ENCODE peak calls at places on chromosomes 11 and 22, in four cellular contexts. Z is A172, A is naive B cell, O is PC-3. K is an unnamed sample.

GRCh38 chr11:3947084-3947483 is 91.6 kb downstream of the STIM1 start:
- DNase-seq in Z (peak), A (peak), O (no peak), K (no peak)

GRCh38 chr22:37715760-37716159 is 18.9 kb downstream of the TRIOBP start:
- DNase-seq in Z (no peak), A (no peak), O (no peak), K (no peak)

GRCh38 chr11:130592056-130592455 is 143.6 kb downstream of the ADAMTS15 start:
- DNase-seq in Z (no peak), A (no peak), O (peak), K (peak)

GRCh38 chr11:63622318-63622717 is 8.1 kb upstream of the PLAAT3 start:
- DNase-seq in Z (no peak), A (no peak), O (peak), K (peak)

GRCh38 chr11:72069787-72070251 is 10.5 kb downstream of the NUMA1 start:
- DNase-seq in Z (peak), A (no peak), O (peak), K (peak)

GRCh38 chr22:41777749-41778395 is 22.6 kb upstream of the CCDC134 start:
- DNase-seq in Z (no peak), A (no peak), O (no peak), K (no peak)

GRCh38 chr11:120964857-120965256 is 59.0 kb upstream of the TBCEL start:
- DNase-seq in Z (no peak), A (no peak), O (peak), K (peak)

GRCh38 chr11:60765355-60765754 is 8.7 kb downstream of the MS4A15 start:
- DNase-seq in Z (no peak), A (no peak), O (no peak), K (no peak)

GRCh38 chr11:13229675-13230359 is 47.8 kb upstream of the BMAL1 start:
- DNase-seq in Z (no peak), A (no peak), O (no peak), K (no peak)

GRCh38 chr11:48150213-48150612 is 66.4 kb upstream of the OR4B1 start:
- DNase-seq in Z (peak), A (no peak), O (peak), K (peak)

GRCh38 chr22:43109921-43110443 is 568 bp upstream of the BIK start:
- DNase-seq in Z (no peak), A (no peak), O (no peak), K (no peak)

GRCh38 chr11:10633261-10633660 is 60.3 kb downstream of the IRAG1 start:
- DNase-seq in Z (no peak), A (no peak), O (peak), K (no peak)

GRCh38 chr11:72041364-72042058 is 38.8 kb downstream of the NUMA1 start:
- DNase-seq in Z (peak), A (peak), O (peak), K (peak)

GRCh38 chr11:58530236-58530635 is 22.3 kb upstream of the OR5B21 start:
- DNase-seq in Z (no peak), A (no peak), O (no peak), K (no peak)

GRCh38 chr11:123193742-123194141 is 1.3 kb downstream of the CLMP start:
- DNase-seq in Z (no peak), A (no peak), O (no peak), K (no peak)

GRCh38 chr11:44766112-44766971 is 39.6 kb downstream of the TSPAN18 start:
- DNase-seq in Z (peak), A (no peak), O (no peak), K (no peak)

GRCh38 chr11:82174610-82175009 is 559.1 kb downstream of the FAM181B start:
- DNase-seq in Z (no peak), A (no peak), O (no peak), K (no peak)

GRCh38 chr11:71286701-71287643 is 34.6 kb upstream of the SHANK2 start:
- DNase-seq in Z (peak), A (no peak), O (peak), K (peak)

GRCh38 chr11:23288001-23288783 is 427.9 kb upstream of the CCDC179 start:
- DNase-seq in Z (peak), A (no peak), O (peak), K (peak)

GRCh38 chr11:109783842-109784241 is 309.4 kb upstream of the ZC3H12C start:
- DNase-seq in Z (no peak), A (no peak), O (no peak), K (no peak)

GRCh38 chr11:22221143-22221542 is 28.3 kb downstream of the ANO5 start:
- DNase-seq in Z (no peak), A (no peak), O (no peak), K (no peak)